ENCODE peak calls at places on chromosomes 4 and X, in ten cellular contexts. O, J, T, F, L, R, U, B, Q and H are unnamed samples.

GRCh38 chrX:70455366-70456202 is 10.9 kb downstream of the DLG3 start:
- DNase-seq in O (no peak), J (no peak), T (no peak), F (no peak), L (no peak), R (no peak), U (peak; percentile 31), B (peak; percentile 24), Q (peak; percentile 38), H (no peak)

GRCh38 chrX:14529288-14529989 is at the start of gene GLRA2:
- DNase-seq in O (peak; percentile 5), J (peak; percentile 6), T (no peak), F (peak; percentile 18), L (no peak), R (peak; percentile 57), U (no peak), B (no peak), Q (peak; percentile 61), H (no peak)

GRCh38 chr4:8164194-8164565 is 5.6 kb upstream of the ABLIM2 start:
- DNase-seq in O (no peak), J (no peak), T (no peak), F (no peak), L (no peak), R (no peak), U (no peak), B (no peak), Q (no peak), H (no peak)

GRCh38 chrX:140292961-140293360 is 211.9 kb downstream of the SOX3 start:
- DNase-seq in O (no peak), J (peak; percentile 21), T (no peak), F (no peak), L (no peak), R (no peak), U (no peak), B (no peak), Q (no peak), H (no peak)

GRCh38 chrX:131801911-131802310 is 221.2 kb upstream of the STK26 start:
- DNase-seq in O (no peak), J (no peak), T (no peak), F (no peak), L (no peak), R (no peak), U (no peak), B (no peak), Q (no peak), H (no peak)

GRCh38 chrX:68874076-68874475 is 45.3 kb downstream of the EFNB1 start:
- DNase-seq in O (no peak), J (no peak), T (no peak), F (no peak), L (no peak), R (no peak), U (no peak), B (peak; percentile 57), Q (no peak), H (no peak)

GRCh38 chr4:54539500-54540029 is 118.2 kb upstream of the KIT start:
- DNase-seq in O (peak; percentile 26), J (peak; percentile 82), T (peak; percentile 31), F (peak; percentile 72), L (peak; percentile 40), R (peak; percentile 92), U (no peak), B (no peak), Q (peak; percentile 85), H (peak; percentile 3)

GRCh38 chr4:33482773-33483172 is 2761.5 kb downstream of the ARAP2 start:
- DNase-seq in O (no peak), J (no peak), T (no peak), F (no peak), L (no peak), R (no peak), U (peak; percentile 64), B (no peak), Q (no peak), H (no peak)

GRCh38 chr4:82124365-82124764 is 249.4 kb downstream of the HNRNPD start:
- DNase-seq in O (no peak), J (no peak), T (no peak), F (no peak), L (no peak), R (no peak), U (no peak), B (no peak), Q (no peak), H (no peak)